ENCODE peak calls at places on chromosome 9, in four cellular contexts. V is A549, D is K562, Z is HepG2. W is an unnamed sample.

GRCh38 chr9:25716220-25716872 is 38.1 kb upstream of the TUSC1 start:
- DNase-seq in Z (peak; percentile 6), D (no peak), V (peak; percentile 5), W (peak; percentile 28)

GRCh38 chr9:88197016-88197415 is 58.7 kb upstream of the SPATA31C2 start:
- DNase-seq in D (no peak), V (no peak), Z (no peak), W (no peak)

GRCh38 chr9:127637322-127637847 is 25.3 kb downstream of the STXBP1 start:
- DNase-seq in Z (peak; percentile 38), D (no peak), V (no peak), W (no peak)

GRCh38 chr9:133120343-133121199 is 469 bp downstream of the RALGDS start:
- DNase-seq in Z (no peak), V (no peak), D (peak; percentile 70), W (no peak)

GRCh38 chr9:36149197-36149596 is 12.7 kb downstream of the GLIPR2 start:
- DNase-seq in D (no peak), Z (no peak), V (no peak), W (no peak)

GRCh38 chr9:35553670-35554543 is 51.2 kb upstream of the TESK1 start:
- DNase-seq in Z (peak; percentile 63), D (peak; percentile 67), V (peak; percentile 69), W (peak; percentile 63)

GRCh38 chr9:32069969-32070368 is 314.5 kb upstream of the ACO1 start:
- DNase-seq in V (no peak), Z (no peak), D (no peak), W (no peak)

GRCh38 chr9:72990397-72991182 is 37.7 kb upstream of the ALDH1A1 start:
- DNase-seq in Z (no peak), D (no peak), V (no peak), W (no peak)

GRCh38 chr9:28720746-28721145 is 1147.5 kb upstream of the C9orf72 start:
- DNase-seq in V (no peak), Z (no peak), D (no peak), W (no peak)

GRCh38 chr9:128190516-128191405 is 611 bp downstream of the CIZ1 start:
- DNase-seq in V (no peak), D (no peak), Z (no peak), W (no peak)

GRCh38 chr9:128575469-128575868 is 23.1 kb downstream of the SPTAN1 start:
- DNase-seq in D (no peak), V (no peak), Z (no peak), W (no peak)

GRCh38 chr9:134326754-134327526 is 685 bp downstream of the RXRA start:
- DNase-seq in D (peak; percentile 50), Z (no peak), V (peak; percentile 60), W (no peak)

GRCh38 chr9:135109650-135110049 is 22.2 kb downstream of the OLFM1 start:
- DNase-seq in D (no peak), Z (no peak), V (no peak), W (no peak)

GRCh38 chr9:36166150-36166927 is 2.8 kb upstream of the CCIN start:
- DNase-seq in Z (peak; percentile 57), D (peak; percentile 89), V (peak; percentile 93), W (peak; percentile 85)

GRCh38 chr9:134781895-134782294 is 98.7 kb upstream of the FCN2 start:
- DNase-seq in Z (no peak), V (no peak), D (peak; percentile 56), W (peak; percentile 60)

GRCh38 chr9:112751059-112751795 is 667 bp downstream of the SNX30 start:
- DNase-seq in V (peak; percentile 64), Z (peak; percentile 78), D (peak; percentile 41), W (peak; percentile 65)

GRCh38 chr9:131951905-131952304 is 127.8 kb downstream of the MED27 start:
- DNase-seq in D (no peak), V (no peak), Z (no peak), W (no peak)

GRCh38 chr9:129310666-129311350 is 132.7 kb upstream of the IER5L start:
- DNase-seq in Z (no peak), D (no peak), V (no peak), W (no peak)

DNA sequence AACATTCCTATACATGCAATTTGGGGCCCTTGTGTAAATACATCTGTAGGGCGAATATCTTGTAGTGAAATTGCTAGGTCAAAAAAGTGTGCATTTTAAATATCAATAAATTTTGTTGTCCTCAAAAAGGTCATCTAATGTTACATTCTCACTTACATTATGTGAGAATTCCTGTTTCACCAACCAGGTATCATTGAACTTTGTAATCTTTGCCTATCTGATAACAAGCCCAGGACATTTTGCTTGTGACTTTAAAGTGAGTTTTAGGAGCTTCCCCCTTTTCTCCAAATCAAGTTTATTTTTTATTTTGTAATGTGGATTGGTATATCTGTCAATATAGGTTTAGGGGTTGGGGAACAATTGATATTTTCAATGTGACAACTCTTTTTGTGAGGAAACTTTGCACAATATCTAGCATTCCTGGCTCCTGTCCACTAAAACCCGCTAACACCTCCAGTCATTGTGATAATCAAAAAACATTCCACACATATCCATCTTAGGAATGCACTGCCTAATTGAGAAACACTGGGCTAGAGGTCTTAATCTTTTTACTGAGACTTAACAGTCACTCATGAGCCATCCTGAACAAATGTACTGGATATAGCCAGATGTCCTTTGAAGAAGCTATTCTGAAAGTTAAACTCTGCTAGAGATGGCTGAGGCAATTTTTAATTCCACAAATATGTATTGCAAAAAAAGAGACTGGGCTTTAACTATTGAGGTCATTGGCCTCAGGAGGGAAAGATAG is 72.5 kb upstream of the SLC1A1 start:
- DNase-seq in D (no peak), V (no peak), Z (no peak), W (no peak)
- TF ChIP-seq NR3C1 in D (no peak), V (no peak), Z (no peak), W (no peak)

GRCh38 chr9:105157178-105157583 is 87.3 kb upstream of the SLC44A1 start:
- DNase-seq in D (no peak), V (peak; percentile 80), Z (peak; percentile 24), W (peak; percentile 32)

GRCh38 chr9:105151686-105151995 is 92.8 kb upstream of the SLC44A1 start:
- DNase-seq in Z (no peak), D (no peak), V (no peak), W (no peak)

GRCh38 chr9:105150991-105151685 is 93.3 kb upstream of the SLC44A1 start:
- DNase-seq in V (no peak), Z (no peak), D (no peak), W (no peak)

GRCh38 chr9:105158020-105158419 is 86.4 kb upstream of the SLC44A1 start:
- DNase-seq in D (peak; percentile 10), Z (no peak), V (no peak), W (no peak)

DNA sequence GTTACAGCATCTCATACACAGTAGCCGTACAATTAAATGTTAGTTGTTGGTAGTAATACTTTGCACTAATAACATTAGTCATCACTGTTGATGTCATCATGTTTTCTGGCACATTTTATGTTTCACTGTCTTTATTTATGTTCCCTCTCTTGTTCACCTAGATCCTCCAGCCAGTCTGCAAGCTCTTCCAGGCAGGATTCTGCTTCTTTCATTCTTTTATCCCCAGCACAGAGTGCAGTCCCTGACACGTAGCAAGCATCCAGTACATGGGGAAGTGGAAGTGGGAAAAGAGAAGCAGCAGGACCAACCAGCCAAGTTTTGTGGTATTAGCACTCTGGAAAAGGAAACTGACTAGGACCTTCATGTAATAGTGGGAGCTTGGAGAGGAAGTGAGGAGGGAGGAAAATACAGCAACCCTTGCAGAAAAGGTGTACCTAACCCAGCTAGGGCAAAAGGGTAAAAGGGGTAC is 89.7 kb upstream of the SLC44A1 start:
- DNase-seq in D (no peak), V (no peak), Z (no peak), W (no peak)
- TF ChIP-seq NR3C1 in D (no peak), V (no peak), Z (no peak), W (no peak)

GRCh38 chr9:38339496-38339895 is 53.0 kb upstream of the ALDH1B1 start:
- DNase-seq in Z (no peak), D (no peak), V (no peak), W (no peak)
- TF ChIP-seq NR3C1 in Z (no peak), D (no peak), V (no peak), W (no peak)

GRCh38 chr9:89916001-89916635 is 311.3 kb downstream of the GADD45G start:
- DNase-seq in V (no peak), D (no peak), Z (no peak), W (no peak)
- TF ChIP-seq NR3C1 in V (no peak), D (no peak), Z (no peak), W (no peak)

DNA sequence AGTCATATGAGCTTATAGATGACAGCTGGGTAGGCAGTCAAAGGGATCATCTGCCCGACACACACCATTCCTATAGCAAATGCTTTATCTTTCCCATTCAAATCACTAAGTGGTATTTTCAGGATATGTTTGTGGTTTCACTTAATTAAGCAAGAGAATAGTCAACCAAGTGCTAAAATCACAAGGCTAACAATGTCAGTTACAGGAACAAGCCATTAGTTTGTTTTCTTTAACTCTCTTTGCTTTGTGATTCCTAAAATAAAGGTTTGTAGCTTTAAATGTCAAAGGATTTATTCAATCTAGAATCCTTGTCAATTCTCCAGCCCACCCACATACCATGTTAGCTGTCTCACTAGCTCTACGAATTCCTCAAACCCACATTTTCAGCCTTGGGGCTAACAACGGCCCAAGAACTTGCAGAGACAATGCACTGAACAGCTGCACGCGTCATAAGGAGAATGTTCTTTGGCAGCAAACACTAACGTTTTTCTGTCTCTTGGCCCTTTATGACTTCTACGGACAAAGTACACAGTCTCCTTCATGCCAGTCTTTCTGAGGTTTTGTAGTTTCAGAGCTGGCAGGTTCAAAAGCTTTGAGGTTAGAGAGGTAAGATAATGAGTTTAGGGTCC is 56.6 kb downstream of the ELAVL2 start:
- DNase-seq in D (no peak), Z (no peak), V (no peak), W (no peak)
- TF ChIP-seq NR3C1 in D (no peak), Z (no peak), V (no peak), W (no peak)

DNA sequence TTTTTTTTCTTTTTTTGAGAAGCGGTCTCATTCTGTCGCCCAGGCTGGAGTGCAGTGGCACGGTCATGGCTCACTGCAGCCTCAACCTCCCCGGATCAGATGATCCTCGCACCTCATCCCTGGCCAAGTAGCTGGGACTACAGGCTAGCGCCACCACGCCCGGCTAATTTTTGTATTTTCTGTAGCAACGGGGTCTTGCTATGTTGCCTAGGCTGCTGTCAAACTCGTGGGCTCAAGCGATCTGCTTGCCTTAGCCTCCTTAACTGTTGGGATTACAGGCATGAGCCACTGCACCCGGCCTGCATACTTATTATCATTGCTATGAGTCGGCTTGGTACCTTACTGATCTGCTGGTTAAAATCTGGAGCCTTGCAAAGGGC is 790 bp upstream of the IARS1 start:
- DNase-seq in V (no peak), Z (peak; percentile 9), D (no peak), W (no peak)
- TF ChIP-seq NR3C1 in V (no peak), Z (no peak), D (no peak), W (no peak)

DNA sequence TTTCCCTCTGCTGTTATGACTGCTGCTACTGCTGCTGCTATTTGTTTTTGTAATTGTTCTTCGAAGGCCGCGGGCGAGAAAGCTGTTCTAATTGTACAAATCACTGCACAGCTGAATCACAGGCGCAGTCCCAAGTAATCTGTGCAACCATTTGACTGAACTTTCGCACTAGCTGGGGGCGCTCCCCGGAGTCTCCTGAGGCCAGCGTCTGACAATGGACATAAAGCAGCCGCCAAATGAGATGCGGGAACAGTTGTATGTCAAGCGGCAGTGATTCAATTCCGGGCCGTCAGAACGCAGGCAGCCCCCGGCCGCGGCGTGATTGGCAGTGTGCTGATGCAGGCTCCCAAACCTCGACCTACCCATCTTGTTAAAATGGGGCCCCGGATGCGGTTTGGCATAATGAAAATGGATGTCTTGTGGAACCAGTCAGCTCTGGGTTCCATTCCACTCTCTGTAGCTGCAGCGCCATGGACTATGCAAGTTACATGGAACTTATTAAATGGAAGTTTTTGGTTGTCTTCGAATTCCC is 293.8 kb upstream of the TLE4 start:
- DNase-seq in D (no peak), Z (no peak), V (no peak), W (no peak)
- TF ChIP-seq NR3C1 in D (no peak), Z (no peak), V (no peak), W (no peak)

W was measured in WTC11.